ENCODE peak calls at places on chromosomes 11 and 22, in eight cellular contexts. X is colonic mucosa; P is ovary; W is endodermal cell; B is lung; L is cardiac fibroblast; M is CD4-positive, alpha-beta T cell; N is BJ. S is an unnamed sample.

GRCh38 chr22:42686756-42687491 is 33.7 kb downstream of the A4GALT start:
- DNase-seq in X (no peak), P (peak; percentile 58), W (no peak), B (no peak), L (no peak), M (no peak), N (no peak), S (peak; percentile 33)

GRCh38 chr11:123187221-123187620 is 7.8 kb downstream of the CLMP start:
- DNase-seq in X (no peak), P (no peak), W (no peak), B (no peak), L (no peak), M (no peak), N (no peak), S (no peak)

GRCh38 chr11:67535577-67535976 is 12.3 kb upstream of the CABP2 start:
- DNase-seq in X (no peak), P (no peak), W (no peak), B (no peak), L (no peak), M (no peak), N (no peak), S (no peak)

GRCh38 chr11:116123739-116124138 is 619.5 kb upstream of the CADM1 start:
- DNase-seq in X (no peak), P (no peak), W (peak; percentile 12), B (no peak), L (no peak), M (no peak), N (no peak), S (no peak)

GRCh38 chr11:108803781-108804180 is 138.9 kb downstream of the DDX10 start:
- DNase-seq in X (no peak), P (no peak), W (no peak), B (no peak), L (peak; percentile 22), M (no peak), N (no peak), S (no peak)

GRCh38 chr11:131734871-131735270 is 364.5 kb downstream of the NTM start:
- DNase-seq in X (no peak), P (no peak), W (no peak), B (no peak), L (no peak), M (no peak), N (no peak), S (no peak)

GRCh38 chr11:120522021-120522420 is 10.5 kb downstream of the GRIK4 start:
- DNase-seq in X (no peak), P (no peak), W (no peak), B (no peak), L (no peak), M (no peak), N (no peak), S (no peak)

GRCh38 chr11:122714021-122714420 is 58.5 kb downstream of the UBASH3B start:
- DNase-seq in X (no peak), P (no peak), W (no peak), B (no peak), L (no peak), M (no peak), N (no peak), S (peak; percentile 72)

GRCh38 chr11:134932761-134933160 is 520.7 kb upstream of the B3GAT1 start:
- DNase-seq in X (no peak), P (no peak), W (no peak), B (no peak), L (no peak), M (no peak), N (no peak), S (no peak)

GRCh38 chr11:101817536-101817935 is 97.3 kb upstream of the CEP126 start:
- DNase-seq in X (no peak), P (no peak), W (no peak), B (no peak), L (no peak), M (no peak), N (no peak), S (no peak)

GRCh38 chr22:48320048-48320655 is 1507.5 kb downstream of the BRD1 start:
- DNase-seq in X (no peak), P (no peak), W (no peak), B (no peak), L (no peak), M (no peak), N (no peak), S (no peak)

GRCh38 chr11:69537855-69538640 is 56.6 kb downstream of the LINC01488 start:
- DNase-seq in X (no peak), P (no peak), W (no peak), B (no peak), L (no peak), M (no peak), N (no peak), S (no peak)

GRCh38 chr11:2868604-2869526 is 16.7 kb downstream of the CDKN1C start:
- DNase-seq in X (no peak), P (no peak), W (no peak), B (no peak), L (no peak), M (no peak), N (no peak), S (no peak)

GRCh38 chr11:108643974-108644373 is 20.9 kb upstream of the DDX10 start:
- DNase-seq in X (no peak), P (no peak), W (no peak), B (no peak), L (no peak), M (no peak), N (no peak), S (no peak)

GRCh38 chr11:83088965-83089364 is 17.3 kb upstream of the RAB30 start:
- DNase-seq in X (no peak), P (no peak), W (no peak), B (no peak), L (no peak), M (no peak), N (no peak), S (no peak)
- TF ChIP-seq CTCF in X (no peak), P (no peak), W (peak; percentile 42), B (no peak), L (peak; percentile 10), M (no peak), N (peak; percentile 1), S (no peak)

GRCh38 chr22:21739828-21740377 is 4.3 kb upstream of the YPEL1 start:
- DNase-seq in X (no peak), P (no peak), W (no peak), B (no peak), L (no peak), M (no peak), N (no peak), S (no peak)
- TF ChIP-seq CTCF in X (no peak), P (no peak), W (no peak), B (no peak), L (no peak), M (no peak), N (no peak), S (no peak)

GRCh38 chr11:61580292-61580888 is 486 bp downstream of the SYT7 start:
- DNase-seq in X (no peak), P (no peak), W (peak; percentile 69), B (no peak), L (no peak), M (no peak), N (no peak), S (no peak)
- TF ChIP-seq CTCF in X (no peak), P (no peak), W (peak; percentile 46), B (no peak), L (no peak), M (no peak), N (no peak), S (no peak)

GRCh38 chr22:43747877-43748276 is 64.2 kb downstream of the EFCAB6 start:
- DNase-seq in X (no peak), P (no peak), W (no peak), B (no peak), L (no peak), M (no peak), N (no peak), S (no peak)
- TF ChIP-seq CTCF in X (no peak), P (no peak), W (no peak), B (no peak), L (no peak), M (no peak), N (no peak), S (no peak)